ENCODE peak calls at places on chromosomes 4 and X, in eight cellular contexts. N, O, Q, F, A, L, M and I are unnamed samples. For H3K36me3 and H3K4me1, the result is how much of the 10 kb centered on the place peaks cover.

GRCh38 chrX:39335447-39336235 is 534.4 kb downstream of the MID1IP1 start:
- DNase-seq in N (no peak), O (no peak), Q (no peak), F (no peak), A (no peak), L (no peak), M (no peak), I (no peak)

GRCh38 chr4:106315968-106316772 is at the start of the genes AIMP1 and TBCK:
- DNase-seq in N (peak), O (peak), Q (peak), F (peak), A (peak), L (peak), M (peak), I (peak)

GRCh38 chr4:55745014-55745413 is 74.6 kb upstream of the EXOC1L start:
- DNase-seq in N (no peak), O (no peak), Q (no peak), F (no peak), A (no peak), L (no peak), M (no peak), I (no peak)

GRCh38 chrX:46325312-46325877 is 219.8 kb downstream of the ZNF674 start:
- DNase-seq in N (no peak), O (peak), Q (no peak), F (no peak), A (peak), L (peak), M (no peak), I (no peak)

GRCh38 chrX:138287200-138287865 is 424.2 kb downstream of the FGF13 start:
- DNase-seq in N (no peak), O (no peak), Q (no peak), F (no peak), A (no peak), L (no peak), M (no peak), I (no peak)

GRCh38 chrX:150542846-150543229 is 25.6 kb upstream of the MTM1 start:
- DNase-seq in N (no peak), O (no peak), Q (no peak), F (no peak), A (no peak), L (no peak), M (no peak), I (no peak)

GRCh38 chrX:109952050-109952449 is 50.9 kb upstream of the TMEM164 start:
- DNase-seq in N (no peak), O (peak), Q (no peak), F (no peak), A (no peak), L (no peak), M (no peak), I (no peak)

GRCh38 chrX:70444326-70445196 is at the start of gene DLG3:
- DNase-seq in N (no peak), O (peak), Q (no peak), F (no peak), A (peak), L (peak), M (no peak), I (no peak)

GRCh38 chr4:2399631-2400190 is 18.7 kb downstream of the ZFYVE28 start:
- DNase-seq in N (no peak), O (no peak), Q (no peak), F (peak), A (no peak), L (no peak), M (no peak), I (no peak)
- H3K4me3 ChIP-seq in N (no peak), O (no peak), Q (no peak), F (no peak), A (no peak), L (no peak), M (no peak), I (no peak)

GRCh38 chr4:5751918-5752802 is 41.2 kb downstream of the EVC start:
- DNase-seq in N (peak), O (no peak), Q (no peak), F (peak), A (peak), L (peak), M (no peak), I (no peak)
- H3K36me3 ChIP-seq in N (under half), O (under half), Q (under half), F (half or more), A (half or more), L (under half), M (under half), I (under half)

GRCh38 chr4:7045553-7045952 is 2.4 kb downstream of the TADA2B start:
- DNase-seq in N (no peak), O (no peak), Q (no peak), F (no peak), A (no peak), L (no peak), M (no peak), I (no peak)

GRCh38 chr4:7043521-7044414 is 596 bp downstream of the TADA2B start:
- DNase-seq in N (peak), O (peak), Q (no peak), F (peak), A (peak), L (peak), M (peak), I (peak)

GRCh38 chr4:7042697-7043464 is at the start of gene TADA2B:
- DNase-seq in N (peak), O (peak), Q (peak), F (peak), A (peak), L (peak), M (peak), I (peak)

GRCh38 chr4:7045961-7046921 is 3.1 kb downstream of the TADA2B start:
- DNase-seq in N (no peak), O (no peak), Q (no peak), F (no peak), A (no peak), L (no peak), M (no peak), I (no peak)

DNA sequence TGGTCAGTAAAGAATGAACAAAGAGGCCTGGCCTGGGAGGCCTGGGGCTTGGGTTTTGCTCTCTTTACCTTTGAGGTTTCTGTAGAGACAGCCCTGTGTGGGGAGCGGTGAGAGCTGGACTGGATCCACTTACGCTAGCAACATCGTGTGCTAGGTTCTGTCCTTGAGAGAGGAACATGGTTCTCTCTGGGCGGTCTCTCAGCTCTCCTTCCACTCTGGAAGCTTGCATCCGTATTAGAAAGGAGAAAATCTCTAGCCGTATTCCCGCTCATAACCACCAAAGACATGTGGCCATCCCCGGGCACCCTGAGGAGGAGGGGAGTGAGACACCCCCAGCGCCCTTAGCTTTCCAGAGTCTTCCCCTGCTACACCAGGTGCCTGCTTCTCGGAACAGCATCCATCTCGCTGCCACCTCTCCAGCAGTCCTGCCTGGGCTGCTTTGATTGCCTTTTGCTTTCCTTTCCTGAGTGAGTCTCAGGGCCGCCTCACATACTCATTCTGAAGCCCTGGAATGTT is 1.3 kb downstream of the TADA2B start:
- DNase-seq in N (no peak), O (no peak), Q (no peak), F (no peak), A (no peak), L (no peak), M (no peak), I (no peak)
- H3K4me1 ChIP-seq in N (under half), O (under half), Q (under half), F (half or more), A (under half), L (under half), M (half or more), I (half or more)

GRCh38 chrX:103792916-103793540 is 16.4 kb downstream of the PLP1 start:
- DNase-seq in N (no peak), O (no peak), Q (no peak), F (no peak), A (peak), L (peak), M (no peak), I (no peak)
- H3K4me3 ChIP-seq in N (no peak), O (no peak), Q (no peak), F (no peak), A (peak), L (peak), M (no peak), I (no peak)

GRCh38 chr4:68342139-68342538 is 7.8 kb downstream of the YTHDC1 start:
- DNase-seq in N (no peak), O (no peak), Q (no peak), F (no peak), A (peak), L (peak), M (no peak), I (no peak)

GRCh38 chr4:68337004-68337403 is 12.9 kb downstream of the YTHDC1 start:
- DNase-seq in N (no peak), O (no peak), Q (no peak), F (no peak), A (no peak), L (no peak), M (no peak), I (no peak)

GRCh38 chr4:68338625-68339024 is 11.3 kb downstream of the YTHDC1 start:
- DNase-seq in N (no peak), O (no peak), Q (no peak), F (no peak), A (no peak), L (no peak), M (no peak), I (no peak)

GRCh38 chr4:68336530-68336929 is 13.4 kb downstream of the YTHDC1 start:
- DNase-seq in N (no peak), O (no peak), Q (no peak), F (no peak), A (no peak), L (no peak), M (no peak), I (no peak)

GRCh38 chr4:68337522-68337921 is 12.4 kb downstream of the YTHDC1 start:
- DNase-seq in N (no peak), O (no peak), Q (no peak), F (no peak), A (no peak), L (no peak), M (no peak), I (no peak)
- H3K36me3 ChIP-seq in N (under half), O (under half), Q (under half), F (under half), A (under half), L (under half), M (under half), I (half or more)

GRCh38 chrX:71617742-71618141 is 569 bp downstream of the CXCR3 start:
- DNase-seq in N (no peak), O (no peak), Q (no peak), F (no peak), A (no peak), L (no peak), M (no peak), I (no peak)
- H3K4me1 ChIP-seq in N (under half), O (under half), Q (under half), F (under half), A (under half), L (under half), M (half or more), I (under half)

GRCh38 chrX:68894142-68894512 is 65.3 kb downstream of the EFNB1 start:
- DNase-seq in N (no peak), O (peak), Q (no peak), F (peak), A (no peak), L (no peak), M (no peak), I (no peak)
- H3K4me3 ChIP-seq in N (peak), O (no peak), Q (no peak), F (peak), A (no peak), L (no peak), M (no peak), I (no peak)

DNA sequence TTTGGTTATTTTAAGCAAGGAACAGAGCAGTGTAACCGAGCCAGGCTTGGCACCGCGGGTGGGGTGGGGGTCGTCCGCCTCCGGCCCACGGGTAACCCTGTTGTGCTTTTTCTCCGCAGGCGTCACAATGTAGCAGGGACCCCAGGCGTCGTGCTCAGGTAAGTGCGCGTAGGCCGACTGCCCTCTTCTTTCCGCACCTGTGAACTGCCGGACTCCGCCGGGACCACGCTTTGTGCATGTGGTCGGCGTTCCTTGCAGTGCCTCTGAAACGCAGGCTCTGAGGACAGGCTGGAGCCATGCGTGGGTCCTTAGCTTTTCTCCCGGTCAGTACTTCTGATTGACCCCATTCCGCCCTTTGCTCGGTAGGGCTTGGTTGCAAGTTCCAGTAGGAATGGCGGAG is 24.9 kb downstream of the PCGF3 start:
- DNase-seq in N (no peak), O (no peak), Q (no peak), F (no peak), A (no peak), L (no peak), M (no peak), I (no peak)
- H3K36me3 ChIP-seq in N (under half), O (under half), Q (under half), F (under half), A (under half), L (under half), M (under half), I (under half)

GRCh38 chrX:11478971-11479370 is 185.8 kb downstream of the AMELX start:
- DNase-seq in N (no peak), O (no peak), Q (no peak), F (no peak), A (peak), L (no peak), M (no peak), I (no peak)
- H3K4me1 ChIP-seq in N (under half), O (under half), Q (under half), F (under half), A (under half), L (under half), M (under half), I (under half)